ENCODE peak calls at places on chromosomes 2 and 18, in eight cellular contexts. L is tibial nerve, O is endothelial cell of umbilical vein, U is HCT116, K is IMR-90, B is heart left ventricle, J is body of pancreas, X is GM12892. T is an unnamed sample.

GRCh38 chr2:96084006-96084857 is 32.1 kb downstream of the ADRA2B start:
- DNase-seq in K (no peak), X (no peak), L (peak), U (no peak), J (no peak), B (no peak), O (no peak), T (no peak)

GRCh38 chr18:77052656-77053309 is 79.8 kb downstream of the MBP start:
- DNase-seq in J (no peak), L (no peak), U (no peak), X (no peak), K (no peak), O (no peak), B (peak), T (no peak)

GRCh38 chr2:218295029-218295428 is 2.7 kb upstream of the TMBIM1 start:
- DNase-seq in B (no peak), K (no peak), J (peak), U (no peak), X (no peak), O (peak), L (no peak), T (no peak)

GRCh38 chr2:226334981-226335720 is 464.5 kb downstream of the IRS1 start:
- DNase-seq in O (no peak), J (no peak), B (no peak), X (no peak), L (no peak), K (peak), U (peak), T (no peak)

GRCh38 chr18:45993441-45993840 is 26.3 kb upstream of the EPG5 start:
- DNase-seq in B (no peak), U (no peak), X (no peak), J (no peak), K (peak), O (peak), L (no peak), T (no peak)

GRCh38 chr2:70936979-70937811 is 1.5 kb downstream of the ATP6V1B1 start:
- DNase-seq in L (no peak), U (no peak), O (no peak), K (no peak), X (no peak), B (no peak), J (no peak), T (no peak)

GRCh38 chr2:30346475-30347169 is 100.4 kb upstream of the LCLAT1 start:
- DNase-seq in B (peak), O (peak), K (no peak), J (peak), U (no peak), L (no peak), X (no peak), T (no peak)

GRCh38 chr2:21054011-21054410 is 10.1 kb upstream of the APOB start:
- DNase-seq in X (no peak), J (no peak), L (no peak), K (no peak), O (no peak), B (no peak), U (no peak), T (no peak)

GRCh38 chr18:61989138-61989537 is 96.3 kb upstream of the RNF152 start:
- DNase-seq in O (no peak), L (no peak), X (no peak), K (no peak), U (no peak), J (no peak), B (no peak), T (no peak)

GRCh38 chr18:61870151-61870550 is 22.7 kb downstream of the RNF152 start:
- DNase-seq in X (no peak), O (no peak), K (peak), J (no peak), L (no peak), B (no peak), U (no peak), T (no peak)

GRCh38 chr2:213980883-213981282 is 430.0 kb upstream of the VWC2L start:
- DNase-seq in K (peak), B (no peak), O (peak), J (no peak), U (no peak), X (no peak), L (no peak), T (no peak)

GRCh38 chr2:235300368-235301201 is 193.3 kb upstream of the AGAP1 start:
- DNase-seq in O (peak), K (peak), L (peak), J (peak), U (no peak), B (no peak), X (no peak), T (no peak)

GRCh38 chr2:130336877-130337734 is 5.6 kb upstream of the IMP4 start:
- DNase-seq in K (peak), X (no peak), B (peak), U (peak), O (peak), L (peak), J (peak), T (peak)

GRCh38 chr2:113799375-113799774 is 42.9 kb upstream of the SLC35F5 start:
- DNase-seq in J (no peak), O (no peak), X (no peak), L (no peak), U (no peak), K (no peak), B (no peak), T (no peak)

DNA sequence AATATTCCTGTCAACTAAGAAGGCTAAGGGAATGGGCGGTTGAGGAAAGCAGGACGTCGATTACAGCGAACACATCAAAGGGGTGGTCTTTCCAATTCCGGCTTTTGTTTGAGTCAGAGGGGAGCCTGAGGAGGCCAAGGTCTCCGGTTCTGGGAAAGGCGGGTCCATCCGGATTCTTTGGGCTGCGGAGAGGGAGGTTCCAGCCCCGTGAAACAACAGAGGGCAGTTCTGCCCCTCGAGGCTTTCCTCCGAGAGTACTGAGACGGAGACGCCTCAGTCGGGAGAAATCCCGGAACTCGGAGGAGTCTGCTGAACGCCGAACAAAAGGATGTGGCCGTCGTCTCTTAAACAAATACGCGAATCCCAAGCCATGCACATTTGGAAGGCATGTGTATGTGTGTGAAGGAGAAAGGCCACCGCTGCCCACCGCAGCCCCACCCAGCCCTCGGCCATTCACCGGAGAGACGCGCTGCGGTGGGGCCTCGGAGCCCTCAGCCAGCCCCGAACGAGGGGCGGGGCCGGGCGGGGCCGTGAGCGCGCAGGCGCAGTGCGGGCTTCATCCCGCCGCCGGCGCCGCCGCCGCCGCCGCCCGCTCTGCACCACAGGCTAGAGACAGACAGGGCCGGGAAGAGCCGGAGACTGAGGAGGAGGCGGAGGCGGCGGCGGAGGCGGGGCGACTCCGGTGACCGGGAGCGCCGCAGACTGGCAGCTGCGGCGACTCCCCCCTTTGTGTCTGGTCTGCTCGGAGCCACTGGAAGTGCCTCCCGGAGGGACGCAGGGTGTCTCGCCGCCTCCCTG is at the start of gene BMPR2:
- DNase-seq in X (peak), B (peak), O (peak), L (peak), U (peak), J (peak), K (peak), T (peak)
- TF ChIP-seq POLR2A in X (peak), B (peak), O (peak), L (peak), U (peak), J (peak), K (peak), T (peak)

GRCh38 chr2:169573160-169573973 is at the start of gene FASTKD1:
- DNase-seq in X (peak), K (peak), U (peak), J (peak), B (peak), O (peak), L (peak), T (peak)
- TF ChIP-seq POLR2A in X (peak), K (no peak), U (peak), J (peak), B (peak), O (peak), L (no peak), T (peak)

GRCh38 chr2:186780701-186781316 is 68.2 kb downstream of the ZSWIM2 start:
- DNase-seq in X (no peak), B (no peak), L (no peak), U (peak), K (peak), J (no peak), O (peak), T (no peak)
- TF ChIP-seq POLR2A in X (no peak), B (no peak), L (no peak), U (no peak), K (no peak), J (no peak), O (no peak), T (no peak)

GRCh38 chr18:63043516-63043915 is 276.1 kb downstream of the BCL2 start:
- DNase-seq in J (no peak), X (no peak), B (no peak), L (no peak), O (no peak), U (no peak), K (peak), T (no peak)
- TF ChIP-seq POLR2A in J (no peak), X (no peak), B (no peak), L (no peak), O (no peak), U (no peak), K (no peak), T (no peak)

GRCh38 chr2:219388127-219388844 is 574 bp upstream of the DNPEP start:
- DNase-seq in B (peak), J (peak), L (peak), X (peak), K (peak), O (peak), U (peak), T (peak)
- TF ChIP-seq POLR2A in B (peak), J (no peak), L (no peak), X (no peak), K (no peak), O (no peak), U (no peak), T (peak)

GRCh38 chr2:54455584-54456525 is at the start of gene SPTBN1:
- DNase-seq in J (peak), B (peak), K (peak), O (peak), U (peak), L (peak), X (peak), T (peak)
- TF ChIP-seq POLR2A in J (peak), B (peak), K (peak), O (peak), U (peak), L (peak), X (no peak), T (no peak)

DNA sequence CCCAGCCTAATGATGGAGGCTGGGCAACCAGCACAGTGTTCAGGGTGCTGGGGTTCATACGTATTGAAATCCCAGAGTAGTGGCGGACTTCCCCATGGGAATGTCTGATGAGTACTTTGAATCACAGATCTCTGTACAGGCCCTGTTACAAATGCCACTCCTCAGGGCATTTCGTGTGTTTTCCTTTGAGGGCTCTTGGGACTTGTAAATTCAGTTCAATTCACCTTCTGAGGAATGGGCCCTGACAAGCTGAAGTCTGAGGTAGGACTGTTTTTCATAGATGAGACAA is 288 bp upstream of the RDH14 start:
- DNase-seq in L (no peak), X (no peak), U (no peak), O (no peak), J (no peak), K (no peak), B (no peak), T (no peak)
- TF ChIP-seq POLR2A in L (no peak), X (peak), U (peak), O (peak), J (no peak), K (no peak), B (no peak), T (peak)

DNA sequence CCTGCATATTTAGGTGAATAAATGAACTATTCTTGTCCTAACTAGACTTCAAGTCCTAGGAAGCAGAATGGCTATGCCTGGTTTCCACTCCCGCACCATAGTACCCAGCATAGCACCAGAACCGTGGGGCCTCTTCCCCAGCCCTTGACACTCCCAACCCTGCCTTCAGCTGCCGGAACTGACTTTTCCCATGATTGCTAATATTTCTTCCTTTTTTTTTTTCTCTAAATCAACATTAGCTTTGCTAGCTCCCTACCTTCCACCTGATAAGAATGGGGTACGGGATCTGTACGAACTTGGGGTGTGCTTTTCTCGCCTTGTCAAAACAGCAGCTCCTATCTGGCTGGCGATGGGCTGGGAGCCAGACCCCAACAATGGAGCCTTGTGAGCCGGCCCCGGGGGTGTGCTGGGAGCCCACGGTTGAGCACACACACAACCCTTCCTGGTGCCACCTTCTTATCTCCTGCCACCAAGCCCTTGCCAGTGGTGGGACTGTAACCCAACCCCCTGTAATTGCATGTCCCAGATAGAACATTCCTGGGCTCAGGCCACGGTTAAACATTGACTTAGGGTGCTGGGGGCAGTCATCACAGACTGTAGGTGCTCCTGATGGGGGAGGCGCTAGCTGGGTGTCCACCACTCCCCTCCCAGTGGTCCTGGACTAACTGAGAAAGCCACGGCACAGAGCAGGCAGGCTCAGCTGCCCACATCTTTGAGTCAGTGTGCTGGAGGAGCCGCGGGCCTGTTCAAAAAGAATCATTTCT is 213.0 kb upstream of the HAAO start:
- DNase-seq in L (no peak), K (no peak), B (no peak), X (no peak), U (no peak), J (peak), O (no peak), T (no peak)
- TF ChIP-seq POLR2A in L (no peak), K (no peak), B (no peak), X (no peak), U (no peak), J (peak), O (no peak), T (peak)

GRCh38 chr2:239299218-239299939 is 101.4 kb downstream of the HDAC4 start:
- DNase-seq in U (no peak), X (no peak), O (no peak), J (peak), L (no peak), B (peak), K (no peak), T (no peak)
- TF ChIP-seq POLR2A in U (no peak), X (no peak), O (no peak), J (peak), L (no peak), B (no peak), K (no peak), T (no peak)

DNA sequence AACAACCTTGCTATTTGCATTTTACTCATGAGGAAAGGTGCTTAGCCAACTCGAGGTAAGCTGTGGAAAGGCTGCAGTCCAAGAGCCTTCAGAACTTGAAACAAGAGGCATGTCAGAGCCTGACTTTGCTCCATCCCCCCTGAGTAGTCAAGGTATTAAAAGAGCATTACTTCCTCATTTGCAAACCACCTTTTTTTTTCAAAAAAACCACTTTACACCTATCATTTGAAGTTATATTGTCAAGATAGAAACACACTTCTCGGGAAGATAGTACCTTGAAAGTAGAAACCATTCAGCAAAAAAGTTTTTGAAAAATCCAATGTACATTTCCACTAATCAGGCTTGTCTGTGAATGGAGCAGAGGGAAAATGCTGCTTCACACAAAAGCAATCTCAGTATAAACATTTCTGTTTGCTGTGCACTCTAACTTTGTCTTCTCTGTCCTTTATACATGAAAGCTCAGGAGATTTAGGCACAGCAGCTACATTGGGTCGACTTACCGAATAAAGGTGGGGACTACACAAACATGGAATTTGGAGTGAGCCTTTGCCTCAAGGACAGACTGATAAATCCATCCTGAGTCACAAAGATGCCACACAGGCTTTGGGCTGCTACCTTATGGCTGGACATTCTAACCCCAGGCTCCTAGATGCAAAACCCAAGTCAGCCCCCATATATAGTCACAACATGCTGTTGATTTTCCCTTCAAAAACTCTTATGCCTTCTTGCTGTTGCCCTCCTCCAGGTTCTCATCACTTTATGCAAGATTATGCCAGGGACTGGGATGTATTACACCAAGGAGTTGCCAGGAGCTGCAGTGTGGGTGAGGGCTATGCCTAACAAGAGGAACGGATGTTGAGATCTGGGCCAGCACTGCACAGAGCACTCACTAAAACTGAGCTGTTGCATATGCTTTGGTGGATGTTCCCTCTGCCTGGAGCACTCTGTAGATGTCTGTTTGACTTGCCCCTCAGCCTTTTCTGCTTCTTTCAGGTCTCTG is 41.4 kb upstream of the EML4 start:
- DNase-seq in U (no peak), O (no peak), J (no peak), L (no peak), X (no peak), B (no peak), K (no peak), T (no peak)
- TF ChIP-seq POLR2A in U (no peak), O (no peak), J (no peak), L (no peak), X (no peak), B (no peak), K (no peak), T (no peak)

T was measured in erythroblast.